ENCODE peak calls at places on chromosomes 1 and 21, in six cellular contexts. One of them, this sample, is unnamed.

GRCh38 chr1:167137285-167138192 is 43.7 kb downstream of the STYXL2 start:
- DNase-seq in AG04450: no peak
- DNase-seq in PC-9: no peak
- DNase-seq in tibial nerve: no peak
- DNase-seq in neuronal stem cell: no peak
- DNase-seq in tibial artery: no peak
- DNase-seq in this sample: no peak

GRCh38 chr21:38349111-38349746 is 92.4 kb downstream of the KCNJ15 start:
- DNase-seq in AG04450: no peak
- DNase-seq in PC-9: no peak
- DNase-seq in tibial nerve: no peak
- DNase-seq in neuronal stem cell: no peak
- DNase-seq in tibial artery: no peak
- DNase-seq in this sample: no peak

GRCh38 chr1:27084107-27084506 is 70.8 kb downstream of the SLC9A1 start:
- DNase-seq in AG04450: no peak
- DNase-seq in PC-9: no peak
- DNase-seq in tibial nerve: no peak
- DNase-seq in neuronal stem cell: no peak
- DNase-seq in tibial artery: no peak
- DNase-seq in this sample: no peak

GRCh38 chr21:31509108-31510017 is 150.1 kb upstream of the SOD1 start:
- DNase-seq in AG04450: no peak
- DNase-seq in PC-9: peak; percentile 65
- DNase-seq in tibial nerve: no peak
- DNase-seq in neuronal stem cell: no peak
- DNase-seq in tibial artery: no peak
- DNase-seq in this sample: peak; percentile 44

GRCh38 chr1:220410681-220411080 is 117.3 kb upstream of the MARK1 start:
- DNase-seq in AG04450: no peak
- DNase-seq in PC-9: no peak
- DNase-seq in tibial nerve: no peak
- DNase-seq in neuronal stem cell: no peak
- DNase-seq in tibial artery: no peak
- DNase-seq in this sample: peak; percentile 11

GRCh38 chr1:159826436-159827101 is at the start of gene SLAMF8:
- DNase-seq in AG04450: no peak
- DNase-seq in PC-9: no peak
- DNase-seq in tibial nerve: no peak
- DNase-seq in neuronal stem cell: no peak
- DNase-seq in tibial artery: peak; percentile 61
- DNase-seq in this sample: peak; percentile 44

GRCh38 chr21:43735236-43736091 is 16.5 kb downstream of the PDXK start:
- DNase-seq in AG04450: no peak
- DNase-seq in PC-9: no peak
- DNase-seq in tibial nerve: no peak
- DNase-seq in neuronal stem cell: no peak
- DNase-seq in tibial artery: no peak
- DNase-seq in this sample: no peak

GRCh38 chr1:3501437-3501836 is 47.0 kb downstream of the ARHGEF16 start:
- DNase-seq in AG04450: no peak
- DNase-seq in PC-9: no peak
- DNase-seq in tibial nerve: no peak
- DNase-seq in neuronal stem cell: no peak
- DNase-seq in tibial artery: no peak
- DNase-seq in this sample: no peak

GRCh38 chr1:211345719-211346118 is 19.1 kb downstream of the TRAF5 start:
- DNase-seq in AG04450: no peak
- DNase-seq in PC-9: no peak
- DNase-seq in tibial nerve: no peak
- DNase-seq in neuronal stem cell: peak; percentile 18
- DNase-seq in tibial artery: no peak
- DNase-seq in this sample: peak; percentile 37

GRCh38 chr1:16161717-16162116 is 5.8 kb upstream of the EPHA2 start:
- DNase-seq in AG04450: no peak
- DNase-seq in PC-9: no peak
- DNase-seq in tibial nerve: no peak
- DNase-seq in neuronal stem cell: no peak
- DNase-seq in tibial artery: no peak
- DNase-seq in this sample: no peak

GRCh38 chr1:25599969-25600610 is 16.5 kb upstream of the MAN1C1 start:
- DNase-seq in AG04450: no peak
- DNase-seq in PC-9: no peak
- DNase-seq in tibial nerve: no peak
- DNase-seq in neuronal stem cell: no peak
- DNase-seq in tibial artery: no peak
- DNase-seq in this sample: no peak

GRCh38 chr1:26848947-26849774 is 13.8 kb upstream of the SFN start:
- DNase-seq in AG04450: no peak
- DNase-seq in PC-9: peak; percentile 98
- DNase-seq in tibial nerve: peak; percentile 46
- DNase-seq in neuronal stem cell: no peak
- DNase-seq in tibial artery: no peak
- DNase-seq in this sample: no peak

GRCh38 chr1:20430355-20431290 is 55.4 kb downstream of the CAMK2N1 start:
- DNase-seq in AG04450: no peak
- DNase-seq in PC-9: peak; percentile 25
- DNase-seq in tibial nerve: no peak
- DNase-seq in neuronal stem cell: peak; percentile 77
- DNase-seq in tibial artery: no peak
- DNase-seq in this sample: peak; percentile 38

GRCh38 chr1:226640737-226641136 is 92.2 kb downstream of the STUM start:
- DNase-seq in AG04450: no peak
- DNase-seq in PC-9: no peak
- DNase-seq in tibial nerve: no peak
- DNase-seq in neuronal stem cell: no peak
- DNase-seq in tibial artery: no peak
- DNase-seq in this sample: no peak

GRCh38 chr1:230843503-230844309 is 24.6 kb downstream of the C1orf198 start:
- DNase-seq in AG04450: no peak
- DNase-seq in PC-9: no peak
- DNase-seq in tibial nerve: no peak
- DNase-seq in neuronal stem cell: no peak
- DNase-seq in tibial artery: no peak
- DNase-seq in this sample: no peak

GRCh38 chr1:228060458-228061190 is 21.9 kb upstream of the ARF1 start:
- DNase-seq in AG04450: no peak
- DNase-seq in PC-9: peak; percentile 63
- DNase-seq in tibial nerve: peak; percentile 8
- DNase-seq in neuronal stem cell: no peak
- DNase-seq in tibial artery: no peak
- DNase-seq in this sample: peak; percentile 15

GRCh38 chr21:31795992-31796391 is 64.1 kb upstream of the SCAF4 start:
- DNase-seq in AG04450: no peak
- DNase-seq in PC-9: no peak
- DNase-seq in tibial nerve: no peak
- DNase-seq in neuronal stem cell: no peak
- DNase-seq in tibial artery: no peak
- DNase-seq in this sample: no peak

GRCh38 chr1:7014640-7014930 is 229.3 kb downstream of the CAMTA1 start:
- DNase-seq in AG04450: no peak
- DNase-seq in PC-9: no peak
- DNase-seq in tibial nerve: no peak
- DNase-seq in neuronal stem cell: no peak
- DNase-seq in tibial artery: no peak
- DNase-seq in this sample: no peak

GRCh38 chr1:7018826-7019225 is 233.6 kb downstream of the CAMTA1 start:
- DNase-seq in AG04450: no peak
- DNase-seq in PC-9: no peak
- DNase-seq in tibial nerve: no peak
- DNase-seq in neuronal stem cell: no peak
- DNase-seq in tibial artery: no peak
- DNase-seq in this sample: no peak

GRCh38 chr1:7015022-7015421 is 229.8 kb downstream of the CAMTA1 start:
- DNase-seq in AG04450: no peak
- DNase-seq in PC-9: no peak
- DNase-seq in tibial nerve: no peak
- DNase-seq in neuronal stem cell: no peak
- DNase-seq in tibial artery: no peak
- DNase-seq in this sample: no peak

GRCh38 chr1:7022058-7022457 is 236.8 kb downstream of the CAMTA1 start:
- DNase-seq in AG04450: no peak
- DNase-seq in PC-9: no peak
- DNase-seq in tibial nerve: no peak
- DNase-seq in neuronal stem cell: no peak
- DNase-seq in tibial artery: no peak
- DNase-seq in this sample: no peak

DNA sequence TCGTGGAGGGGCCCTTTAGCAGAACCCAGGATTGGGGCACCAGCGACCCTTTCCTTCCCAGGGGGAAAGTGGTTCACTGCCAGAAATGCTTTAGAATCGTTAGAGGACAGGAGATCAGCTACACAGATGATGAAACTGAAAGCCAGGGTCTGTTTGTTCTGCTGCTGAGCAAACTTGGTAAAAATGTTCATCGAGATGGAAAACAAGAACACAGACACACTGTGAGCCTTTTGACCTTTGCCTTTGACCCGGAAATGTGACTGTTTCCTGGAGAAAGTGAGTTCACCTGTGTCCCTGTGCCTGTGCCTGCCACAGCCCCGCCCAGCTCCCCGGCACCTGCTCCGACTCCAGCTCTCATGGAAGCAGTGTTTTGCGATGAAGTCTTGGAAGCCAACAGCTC is 234.3 kb downstream of the CAMTA1 start:
- DNase-seq in AG04450: no peak
- DNase-seq in PC-9: no peak
- DNase-seq in tibial nerve: no peak
- DNase-seq in neuronal stem cell: no peak
- DNase-seq in tibial artery: no peak
- DNase-seq in this sample: no peak
- H3K27me3 ChIP-seq in AG04450: peaks cover 42% of the 10 kb centered on the region
- H3K27me3 ChIP-seq in PC-9: peaks cover 73% of the 10 kb centered on the region
- H3K27me3 ChIP-seq in tibial nerve: no peaks in the 10 kb centered on the region
- H3K27me3 ChIP-seq in neuronal stem cell: peaks cover 31% of the 10 kb centered on the region
- H3K27me3 ChIP-seq in tibial artery: no peaks in the 10 kb centered on the region
- H3K27me3 ChIP-seq in this sample: no peaks in the 10 kb centered on the region

GRCh38 chr1:117181630-117182041 is 29.1 kb downstream of the VTCN1 start:
- DNase-seq in AG04450: no peak
- DNase-seq in PC-9: peak; percentile 37
- DNase-seq in tibial nerve: no peak
- DNase-seq in neuronal stem cell: no peak
- DNase-seq in tibial artery: no peak
- DNase-seq in this sample: no peak
- H3K4me3 ChIP-seq in AG04450: no peak overlapping the region
- H3K4me3 ChIP-seq in PC-9: no peak overlapping the region
- H3K4me3 ChIP-seq in tibial nerve: no peak overlapping the region
- H3K4me3 ChIP-seq in neuronal stem cell: no peak overlapping the region
- H3K4me3 ChIP-seq in tibial artery: no peak overlapping the region
- H3K4me3 ChIP-seq in this sample: no peak overlapping the region

GRCh38 chr1:223136086-223136485 is 7.0 kb downstream of the TLR5 start:
- DNase-seq in AG04450: no peak
- DNase-seq in PC-9: no peak
- DNase-seq in tibial nerve: no peak
- DNase-seq in neuronal stem cell: no peak
- DNase-seq in tibial artery: no peak
- DNase-seq in this sample: no peak

GRCh38 chr1:223135176-223135575 is 7.9 kb downstream of the TLR5 start:
- DNase-seq in AG04450: no peak
- DNase-seq in PC-9: peak; percentile 57
- DNase-seq in tibial nerve: no peak
- DNase-seq in neuronal stem cell: no peak
- DNase-seq in tibial artery: peak; percentile 45
- DNase-seq in this sample: no peak

GRCh38 chr1:223140551-223140950 is 2.5 kb downstream of the TLR5 start:
- DNase-seq in AG04450: no peak
- DNase-seq in PC-9: no peak
- DNase-seq in tibial nerve: no peak
- DNase-seq in neuronal stem cell: no peak
- DNase-seq in tibial artery: no peak
- DNase-seq in this sample: no peak

GRCh38 chr1:223141021-223141420 is 2.0 kb downstream of the TLR5 start:
- DNase-seq in AG04450: no peak
- DNase-seq in PC-9: peak; percentile 33
- DNase-seq in tibial nerve: no peak
- DNase-seq in neuronal stem cell: no peak
- DNase-seq in tibial artery: no peak
- DNase-seq in this sample: no peak

GRCh38 chr1:223137402-223138100 is 5.5 kb downstream of the TLR5 start:
- DNase-seq in AG04450: no peak
- DNase-seq in PC-9: no peak
- DNase-seq in tibial nerve: no peak
- DNase-seq in neuronal stem cell: no peak
- DNase-seq in tibial artery: peak; percentile 66
- DNase-seq in this sample: no peak
- H3K27ac ChIP-seq in AG04450: no peak overlapping the region
- H3K27ac ChIP-seq in PC-9: peak overlapping the region; percentile 13
- H3K27ac ChIP-seq in tibial nerve: peak overlapping the region; percentile 32
- H3K27ac ChIP-seq in neuronal stem cell: no peak overlapping the region
- H3K27ac ChIP-seq in tibial artery: no peak overlapping the region
- H3K27ac ChIP-seq in this sample: no peak overlapping the region

GRCh38 chr1:245217853-245218608 is 63.2 kb downstream of the KIF26B start:
- DNase-seq in AG04450: no peak
- DNase-seq in PC-9: no peak
- DNase-seq in tibial nerve: no peak
- DNase-seq in neuronal stem cell: no peak
- DNase-seq in tibial artery: no peak
- DNase-seq in this sample: no peak
- H3K27me3 ChIP-seq in AG04450: no peaks in the 10 kb centered on the region
- H3K27me3 ChIP-seq in PC-9: peaks cover 95% of the 10 kb centered on the region
- H3K27me3 ChIP-seq in tibial nerve: no peaks in the 10 kb centered on the region
- H3K27me3 ChIP-seq in neuronal stem cell: no peaks in the 10 kb centered on the region
- H3K27me3 ChIP-seq in tibial artery: no peaks in the 10 kb centered on the region
- H3K27me3 ChIP-seq in this sample: no peaks in the 10 kb centered on the region

GRCh38 chr1:34984435-34985062 is 598 bp downstream of the TMEM35B start:
- DNase-seq in AG04450: no peak
- DNase-seq in PC-9: peak; percentile 16
- DNase-seq in tibial nerve: no peak
- DNase-seq in neuronal stem cell: no peak
- DNase-seq in tibial artery: peak; percentile 59
- DNase-seq in this sample: peak; percentile 50

GRCh38 chr1:34983700-34984355 is 1.3 kb downstream of the TMEM35B start:
- DNase-seq in AG04450: no peak
- DNase-seq in PC-9: peak; percentile 49
- DNase-seq in tibial nerve: no peak
- DNase-seq in neuronal stem cell: no peak
- DNase-seq in tibial artery: no peak
- DNase-seq in this sample: peak; percentile 29

GRCh38 chr1:34985063-34985770 is at the start of gene TMEM35B:
- DNase-seq in AG04450: no peak
- DNase-seq in PC-9: peak; percentile 64
- DNase-seq in tibial nerve: peak; percentile 41
- DNase-seq in neuronal stem cell: peak; percentile 27
- DNase-seq in tibial artery: peak; percentile 52
- DNase-seq in this sample: peak; percentile 69

GRCh38 chr1:34980715-34981114 is 4.4 kb downstream of the TMEM35B start:
- DNase-seq in AG04450: no peak
- DNase-seq in PC-9: no peak
- DNase-seq in tibial nerve: no peak
- DNase-seq in neuronal stem cell: no peak
- DNase-seq in tibial artery: no peak
- DNase-seq in this sample: no peak

GRCh38 chr1:34982820-34983376 is 2.2 kb downstream of the TMEM35B start:
- DNase-seq in AG04450: no peak
- DNase-seq in PC-9: no peak
- DNase-seq in tibial nerve: no peak
- DNase-seq in neuronal stem cell: no peak
- DNase-seq in tibial artery: no peak
- DNase-seq in this sample: peak; percentile 20
- H3K4me3 ChIP-seq in AG04450: no peak overlapping the region
- H3K4me3 ChIP-seq in PC-9: no peak overlapping the region
- H3K4me3 ChIP-seq in tibial nerve: no peak overlapping the region
- H3K4me3 ChIP-seq in neuronal stem cell: no peak overlapping the region
- H3K4me3 ChIP-seq in tibial artery: no peak overlapping the region
- H3K4me3 ChIP-seq in this sample: no peak overlapping the region